ENCODE peak calls at places on chromosomes 16 and 17, in eight cellular contexts. H is foreskin fibroblast; Z is upper lobe of right lung; G is activated CD8-positive, alpha-beta T cell treated with anti-CD3 and anti-CD28 coated beads for 36 hours; T is AG10803; U is B cell; S is A549; N is ovary. V is an unnamed sample.
A peak's percentile ranks its signal among the peaks of the same experiment; 100 is the strongest.

GRCh38 chr17:39144414-39144813 is 7.0 kb downstream of the PLXDC1 start:
- DNase-seq in U (no peak), T (peak; percentile 96), N (peak; percentile 80), H (peak; percentile 83), Z (peak; percentile 92), G (no peak), S (no peak), V (no peak)

GRCh38 chr17:27327397-27327796 is 33.5 kb downstream of the WSB1 start:
- DNase-seq in U (no peak), G (no peak), Z (no peak), H (no peak), N (no peak), S (no peak), T (no peak), V (no peak)

GRCh38 chr16:46763147-46763546 is 15.0 kb upstream of the MYLK3 start:
- DNase-seq in G (no peak), N (no peak), H (no peak), U (no peak), Z (no peak), S (no peak), T (no peak), V (no peak)

GRCh38 chr16:56363181-56363716 is 62.1 kb downstream of the AMFR start:
- DNase-seq in H (no peak), N (no peak), S (no peak), T (no peak), Z (no peak), U (no peak), G (no peak), V (no peak)

GRCh38 chr17:21078056-21078825 is 35.4 kb upstream of the USP22 start:
- DNase-seq in T (no peak), Z (no peak), U (no peak), S (no peak), N (no peak), G (no peak), H (no peak), V (no peak)

GRCh38 chr17:70297397-70297796 is 128.1 kb downstream of the KCNJ2 start:
- DNase-seq in Z (no peak), U (no peak), T (no peak), S (no peak), N (no peak), G (no peak), H (no peak), V (no peak)

GRCh38 chr17:82297280-82297803 is 20.1 kb downstream of the CD7 start:
- DNase-seq in Z (peak; percentile 92), H (peak; percentile 96), T (peak; percentile 39), N (peak; percentile 62), U (peak; percentile 91), S (peak; percentile 80), G (peak; percentile 95), V (no peak)

GRCh38 chr16:89257281-89257731 is 39.8 kb downstream of the ZNF778 start:
- DNase-seq in U (no peak), N (no peak), G (peak; percentile 23), T (no peak), Z (no peak), S (no peak), H (peak; percentile 42), V (no peak)

GRCh38 chr16:559411-560207 is 585 bp upstream of the PRR35 start:
- DNase-seq in T (no peak), Z (no peak), G (no peak), U (no peak), H (no peak), N (no peak), S (no peak), V (no peak)

GRCh38 chr17:60224064-60224463 is 74.3 kb downstream of the CA4 start:
- DNase-seq in S (no peak), T (peak; percentile 13), G (no peak), N (no peak), Z (no peak), U (no peak), H (peak; percentile 16), V (no peak)

GRCh38 chr17:17416007-17416399 is 60.8 kb upstream of the MED9 start:
- DNase-seq in N (no peak), G (peak; percentile 51), Z (no peak), S (peak; percentile 91), T (peak; percentile 79), U (no peak), H (peak; percentile 80), V (no peak)

GRCh38 chr17:205817-206216 is 24.4 kb upstream of the DOC2B start:
- DNase-seq in T (no peak), H (no peak), S (no peak), G (no peak), N (no peak), Z (no peak), U (no peak), V (no peak)

GRCh38 chr17:65074778-65075250 is 18.3 kb upstream of the GNA13 start:
- DNase-seq in U (no peak), H (peak; percentile 48), S (peak; percentile 73), T (no peak), Z (peak; percentile 68), N (peak; percentile 83), G (no peak), V (no peak)

GRCh38 chr17:15886221-15886620 is 58.7 kb upstream of the ADORA2B start:
- DNase-seq in G (no peak), Z (no peak), H (no peak), U (no peak), S (no peak), T (no peak), N (no peak), V (no peak)

GRCh38 chr16:89320717-89321501 is 103.4 kb downstream of the ZNF778 start:
- DNase-seq in G (no peak), U (no peak), T (no peak), N (peak; percentile 63), Z (no peak), H (peak; percentile 48), S (peak; percentile 56), V (no peak)

GRCh38 chr16:3520861-3521260 is 20.1 kb downstream of the CLUAP1 start:
- DNase-seq in U (no peak), G (no peak), N (no peak), S (no peak), Z (no peak), H (peak; percentile 10), T (no peak), V (no peak)

GRCh38 chr16:19166500-19166899 is 1.5 kb upstream of the SYT17 start:
- DNase-seq in N (no peak), H (no peak), G (no peak), U (no peak), T (no peak), Z (peak; percentile 67), S (peak; percentile 27), V (no peak)

GRCh38 chr16:30997000-30997886 is 12.2 kb downstream of the HSD3B7 start:
- DNase-seq in T (peak; percentile 78), S (peak; percentile 95), H (peak; percentile 93), N (peak; percentile 83), U (peak; percentile 86), Z (peak; percentile 92), G (peak; percentile 89), V (no peak)

GRCh38 chr16:3187798-3188674 is at the start of gene OR1F1:
- DNase-seq in T (peak; percentile 59), Z (no peak), N (no peak), G (peak; percentile 88), U (no peak), H (peak; percentile 84), S (peak; percentile 95), V (no peak)

GRCh38 chr16:23914935-23915549 is 79.3 kb downstream of the PRKCB start:
- DNase-seq in S (no peak), U (no peak), Z (no peak), G (no peak), T (no peak), N (no peak), H (no peak), V (no peak)

GRCh38 chr16:57660715-57661463 is 7.2 kb upstream of the ADGRG3 start:
- DNase-seq in S (no peak), U (no peak), N (no peak), T (no peak), Z (no peak), H (no peak), G (no peak), V (no peak)

GRCh38 chr16:12677472-12677871 is 126.2 kb downstream of the CPPED1 start:
- DNase-seq in G (peak; percentile 6), T (no peak), H (no peak), U (no peak), S (no peak), Z (no peak), N (no peak), V (no peak)

DNA sequence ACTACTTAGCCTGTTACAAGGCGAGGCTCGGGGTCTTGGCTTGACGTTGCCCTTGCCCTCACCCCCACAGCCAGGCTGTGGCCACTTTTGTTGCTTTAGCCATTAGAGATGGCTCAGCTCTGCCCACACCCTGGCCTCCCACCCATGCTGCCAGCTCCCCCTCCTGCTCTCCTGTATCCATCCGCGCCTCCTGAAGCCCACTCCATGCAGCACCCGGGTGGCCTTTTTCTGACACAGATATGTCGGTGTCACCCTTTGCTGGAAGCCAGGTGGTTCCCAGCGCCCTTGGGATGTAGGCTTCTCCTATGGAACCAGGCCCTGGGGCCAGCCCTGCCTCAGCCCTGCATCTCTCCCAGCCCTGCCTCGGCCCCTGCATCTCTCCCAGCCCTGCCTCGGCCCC is 9.7 kb downstream of the TSC2 start:
- DNase-seq in U (no peak), G (no peak), H (no peak), T (no peak), Z (no peak), S (no peak), N (no peak), V (no peak)
- TF ChIP-seq CTCF in U (no peak), G (no peak), H (no peak), T (no peak), Z (no peak), S (no peak), N (no peak), V (no peak)

DNA sequence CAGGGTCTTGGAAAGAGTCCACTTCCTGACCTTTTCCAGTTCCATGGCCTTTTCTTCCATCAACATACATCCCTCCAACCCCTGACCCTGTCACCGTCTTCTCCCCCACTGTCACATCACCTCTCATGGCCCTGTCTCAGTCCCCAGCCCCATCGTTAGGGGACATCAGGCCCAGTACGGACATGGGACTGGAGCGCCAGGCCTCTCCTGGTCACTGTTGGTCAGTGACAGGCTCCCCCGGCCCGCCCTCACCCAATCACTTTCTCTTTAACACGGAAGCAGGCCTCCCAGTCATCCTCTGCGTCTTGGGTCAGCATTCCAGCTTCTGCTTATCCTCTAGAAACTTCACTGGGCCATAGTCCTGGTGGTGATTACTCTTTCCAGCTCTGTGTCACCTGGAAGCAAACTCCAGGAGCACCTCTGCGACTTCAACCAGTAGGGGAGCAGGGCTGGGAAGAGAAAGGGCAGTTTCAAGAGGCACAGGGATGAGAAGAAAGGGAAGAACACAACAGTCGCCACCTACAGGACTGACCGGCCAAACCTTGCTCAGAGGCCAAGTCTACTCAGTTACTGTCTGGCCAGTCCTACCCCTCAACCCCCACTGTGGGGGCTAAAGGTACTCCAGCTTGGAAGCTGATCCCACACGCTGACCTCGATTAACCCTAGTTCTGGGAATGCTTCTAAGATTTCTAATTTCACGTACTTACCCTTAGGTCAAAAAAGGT is 15.9 kb upstream of the ICAM2 start:
- DNase-seq in Z (no peak), H (no peak), U (no peak), N (no peak), T (no peak), S (peak; percentile 46), G (no peak), V (no peak)
- TF ChIP-seq CTCF in Z (no peak), H (no peak), U (no peak), N (no peak), T (no peak), S (peak; percentile 20), G (no peak), V (no peak)

GRCh38 chr16:4855804-4856203 is 8.5 kb downstream of the UBN1 start:
- DNase-seq in Z (no peak), S (no peak), T (no peak), U (no peak), H (no peak), N (no peak), G (no peak), V (no peak)
- TF ChIP-seq CTCF in Z (no peak), S (no peak), T (no peak), U (no peak), H (no peak), N (no peak), G (no peak), V (no peak)

GRCh38 chr17:74085434-74085833 is 118.0 kb upstream of the RPL38 start:
- DNase-seq in N (no peak), S (peak; percentile 57), Z (no peak), G (peak; percentile 20), U (no peak), T (no peak), H (no peak), V (no peak)
- TF ChIP-seq CTCF in N (no peak), S (no peak), Z (peak; percentile 5), G (peak; percentile 24), U (no peak), T (peak; percentile 10), H (no peak), V (no peak)

V was measured in AG09309.